ENCODE peak calls at places on chromosome 6, in eight cellular contexts. One of them, this sample, is unnamed.

GRCh38 chr6:5787054-5787720 is 219.5 kb downstream of the NRN1 start:
- DNase-seq in M059J: no peak
- DNase-seq in fibroblast of pulmonary artery: no peak
- DNase-seq in nucleus accumbens: no peak
- DNase-seq in hypothalamus: no peak
- DNase-seq in HFFc6: no peak
- DNase-seq in NCI-H774: no peak
- DNase-seq in GM13976: no peak
- DNase-seq in this sample: no peak

GRCh38 chr6:168908166-168908565 is 345.5 kb downstream of the THBS2 start:
- DNase-seq in M059J: peak
- DNase-seq in fibroblast of pulmonary artery: peak
- DNase-seq in nucleus accumbens: no peak
- DNase-seq in hypothalamus: no peak
- DNase-seq in HFFc6: peak
- DNase-seq in NCI-H774: no peak
- DNase-seq in GM13976: no peak
- DNase-seq in this sample: no peak

GRCh38 chr6:16136536-16137450 is 7.9 kb downstream of the MYLIP start:
- DNase-seq in M059J: peak
- DNase-seq in fibroblast of pulmonary artery: peak
- DNase-seq in nucleus accumbens: no peak
- DNase-seq in hypothalamus: no peak
- DNase-seq in HFFc6: peak
- DNase-seq in NCI-H774: no peak
- DNase-seq in GM13976: no peak
- DNase-seq in this sample: no peak

GRCh38 chr6:161435426-161436065 is 161.7 kb upstream of the AGPAT4 start:
- DNase-seq in M059J: peak
- DNase-seq in fibroblast of pulmonary artery: peak
- DNase-seq in nucleus accumbens: no peak
- DNase-seq in hypothalamus: no peak
- DNase-seq in HFFc6: no peak
- DNase-seq in NCI-H774: no peak
- DNase-seq in GM13976: no peak
- DNase-seq in this sample: no peak

GRCh38 chr6:94130458-94130857 is 711.1 kb upstream of the EPHA7 start:
- DNase-seq in M059J: no peak
- DNase-seq in fibroblast of pulmonary artery: no peak
- DNase-seq in nucleus accumbens: no peak
- DNase-seq in hypothalamus: no peak
- DNase-seq in HFFc6: no peak
- DNase-seq in NCI-H774: no peak
- DNase-seq in GM13976: no peak
- DNase-seq in this sample: peak

GRCh38 chr6:160891690-160892089 is 99.9 kb upstream of the MAP3K4 start:
- DNase-seq in M059J: no peak
- DNase-seq in fibroblast of pulmonary artery: peak
- DNase-seq in nucleus accumbens: no peak
- DNase-seq in hypothalamus: no peak
- DNase-seq in HFFc6: no peak
- DNase-seq in NCI-H774: no peak
- DNase-seq in GM13976: no peak
- DNase-seq in this sample: no peak

GRCh38 chr6:128242765-128243403 is 277.5 kb downstream of the PTPRK start:
- DNase-seq in M059J: peak
- DNase-seq in fibroblast of pulmonary artery: peak
- DNase-seq in nucleus accumbens: no peak
- DNase-seq in hypothalamus: no peak
- DNase-seq in HFFc6: peak
- DNase-seq in NCI-H774: no peak
- DNase-seq in GM13976: no peak
- DNase-seq in this sample: no peak

GRCh38 chr6:1930356-1930755 is 315.0 kb downstream of the GMDS start:
- DNase-seq in M059J: no peak
- DNase-seq in fibroblast of pulmonary artery: peak
- DNase-seq in nucleus accumbens: no peak
- DNase-seq in hypothalamus: no peak
- DNase-seq in HFFc6: no peak
- DNase-seq in NCI-H774: no peak
- DNase-seq in GM13976: no peak
- DNase-seq in this sample: no peak

GRCh38 chr6:16762547-16763477 is 1.6 kb upstream of the ATXN1 start:
- DNase-seq in M059J: peak
- DNase-seq in fibroblast of pulmonary artery: peak
- DNase-seq in nucleus accumbens: no peak
- DNase-seq in hypothalamus: peak
- DNase-seq in HFFc6: peak
- DNase-seq in NCI-H774: peak
- DNase-seq in GM13976: peak
- DNase-seq in this sample: peak

GRCh38 chr6:110337481-110337880 is 20.7 kb downstream of the METTL24 start:
- DNase-seq in M059J: no peak
- DNase-seq in fibroblast of pulmonary artery: peak
- DNase-seq in nucleus accumbens: no peak
- DNase-seq in hypothalamus: no peak
- DNase-seq in HFFc6: no peak
- DNase-seq in NCI-H774: no peak
- DNase-seq in GM13976: no peak
- DNase-seq in this sample: no peak

GRCh38 chr6:36963451-36964290 is 9.1 kb downstream of the PI16 start:
- DNase-seq in M059J: no peak
- DNase-seq in fibroblast of pulmonary artery: no peak
- DNase-seq in nucleus accumbens: no peak
- DNase-seq in hypothalamus: peak
- DNase-seq in HFFc6: no peak
- DNase-seq in NCI-H774: no peak
- DNase-seq in GM13976: peak
- DNase-seq in this sample: no peak

GRCh38 chr6:14383393-14384174 is 266.0 kb downstream of the CD83 start:
- DNase-seq in M059J: no peak
- DNase-seq in fibroblast of pulmonary artery: no peak
- DNase-seq in nucleus accumbens: no peak
- DNase-seq in hypothalamus: no peak
- DNase-seq in HFFc6: no peak
- DNase-seq in NCI-H774: no peak
- DNase-seq in GM13976: no peak
- DNase-seq in this sample: peak

GRCh38 chr6:35727206-35727934 is 9.5 kb upstream of the ARMC12 start:
- DNase-seq in M059J: peak
- DNase-seq in fibroblast of pulmonary artery: peak
- DNase-seq in nucleus accumbens: peak
- DNase-seq in hypothalamus: peak
- DNase-seq in HFFc6: peak
- DNase-seq in NCI-H774: peak
- DNase-seq in GM13976: peak
- DNase-seq in this sample: peak

GRCh38 chr6:162151050-162151658 is 576.4 kb downstream of the PRKN start:
- DNase-seq in M059J: no peak
- DNase-seq in fibroblast of pulmonary artery: peak
- DNase-seq in nucleus accumbens: no peak
- DNase-seq in hypothalamus: no peak
- DNase-seq in HFFc6: no peak
- DNase-seq in NCI-H774: no peak
- DNase-seq in GM13976: no peak
- DNase-seq in this sample: peak

GRCh38 chr6:166584813-166585429 is 1.6 kb downstream of the RAMACL start:
- DNase-seq in M059J: no peak
- DNase-seq in fibroblast of pulmonary artery: no peak
- DNase-seq in nucleus accumbens: no peak
- DNase-seq in hypothalamus: no peak
- DNase-seq in HFFc6: peak
- DNase-seq in NCI-H774: no peak
- DNase-seq in GM13976: no peak
- DNase-seq in this sample: no peak

GRCh38 chr6:32689531-32690505 is 23.4 kb upstream of the HLA-DQB1 start:
- DNase-seq in M059J: no peak
- DNase-seq in fibroblast of pulmonary artery: peak
- DNase-seq in nucleus accumbens: no peak
- DNase-seq in hypothalamus: no peak
- DNase-seq in HFFc6: no peak
- DNase-seq in NCI-H774: no peak
- DNase-seq in GM13976: peak
- DNase-seq in this sample: no peak

GRCh38 chr6:126643352-126643751 is 303.4 kb downstream of the CENPW start:
- DNase-seq in M059J: no peak
- DNase-seq in fibroblast of pulmonary artery: no peak
- DNase-seq in nucleus accumbens: no peak
- DNase-seq in hypothalamus: no peak
- DNase-seq in HFFc6: no peak
- DNase-seq in NCI-H774: no peak
- DNase-seq in GM13976: no peak
- DNase-seq in this sample: no peak

GRCh38 chr6:105902401-105903031 is 183.6 kb upstream of the PRDM1 start:
- DNase-seq in M059J: peak
- DNase-seq in fibroblast of pulmonary artery: no peak
- DNase-seq in nucleus accumbens: no peak
- DNase-seq in hypothalamus: no peak
- DNase-seq in HFFc6: peak
- DNase-seq in NCI-H774: no peak
- DNase-seq in GM13976: no peak
- DNase-seq in this sample: no peak

GRCh38 chr6:164208371-164208770 is 793.9 kb downstream of the QKI start:
- DNase-seq in M059J: peak
- DNase-seq in fibroblast of pulmonary artery: no peak
- DNase-seq in nucleus accumbens: no peak
- DNase-seq in hypothalamus: no peak
- DNase-seq in HFFc6: no peak
- DNase-seq in NCI-H774: no peak
- DNase-seq in GM13976: no peak
- DNase-seq in this sample: no peak

GRCh38 chr6:166612471-166612881 is 14.6 kb downstream of the RPS6KA2 start:
- DNase-seq in M059J: no peak
- DNase-seq in fibroblast of pulmonary artery: no peak
- DNase-seq in nucleus accumbens: no peak
- DNase-seq in hypothalamus: no peak
- DNase-seq in HFFc6: no peak
- DNase-seq in NCI-H774: no peak
- DNase-seq in GM13976: no peak
- DNase-seq in this sample: no peak

GRCh38 chr6:151679081-151679480 is 128.4 kb upstream of the ESR1 start:
- DNase-seq in M059J: peak
- DNase-seq in fibroblast of pulmonary artery: peak
- DNase-seq in nucleus accumbens: no peak
- DNase-seq in hypothalamus: no peak
- DNase-seq in HFFc6: peak
- DNase-seq in NCI-H774: no peak
- DNase-seq in GM13976: no peak
- DNase-seq in this sample: no peak

GRCh38 chr6:24401458-24401857 is 1.3 kb upstream of the MRS2 start:
- DNase-seq in M059J: no peak
- DNase-seq in fibroblast of pulmonary artery: no peak
- DNase-seq in nucleus accumbens: no peak
- DNase-seq in hypothalamus: no peak
- DNase-seq in HFFc6: no peak
- DNase-seq in NCI-H774: no peak
- DNase-seq in GM13976: no peak
- DNase-seq in this sample: no peak

GRCh38 chr6:74690365-74690764 is 515.5 kb downstream of the COL12A1 start:
- DNase-seq in M059J: peak
- DNase-seq in fibroblast of pulmonary artery: no peak
- DNase-seq in nucleus accumbens: no peak
- DNase-seq in hypothalamus: no peak
- DNase-seq in HFFc6: no peak
- DNase-seq in NCI-H774: no peak
- DNase-seq in GM13976: no peak
- DNase-seq in this sample: no peak

GRCh38 chr6:148771212-148771601 is 24.4 kb downstream of the UST start:
- DNase-seq in M059J: no peak
- DNase-seq in fibroblast of pulmonary artery: no peak
- DNase-seq in nucleus accumbens: no peak
- DNase-seq in hypothalamus: no peak
- DNase-seq in HFFc6: no peak
- DNase-seq in NCI-H774: peak
- DNase-seq in GM13976: no peak
- DNase-seq in this sample: no peak

GRCh38 chr6:44737829-44738528 is 350.5 kb downstream of the CDC5L start:
- DNase-seq in M059J: no peak
- DNase-seq in fibroblast of pulmonary artery: no peak
- DNase-seq in nucleus accumbens: no peak
- DNase-seq in hypothalamus: no peak
- DNase-seq in HFFc6: no peak
- DNase-seq in NCI-H774: no peak
- DNase-seq in GM13976: peak
- DNase-seq in this sample: no peak

GRCh38 chr6:54232703-54233102 is 75.5 kb upstream of the TINAG start:
- DNase-seq in M059J: no peak
- DNase-seq in fibroblast of pulmonary artery: no peak
- DNase-seq in nucleus accumbens: no peak
- DNase-seq in hypothalamus: no peak
- DNase-seq in HFFc6: no peak
- DNase-seq in NCI-H774: no peak
- DNase-seq in GM13976: no peak
- DNase-seq in this sample: no peak

GRCh38 chr6:35055906-35056305 is 85.2 kb downstream of the TCP11 start:
- DNase-seq in M059J: no peak
- DNase-seq in fibroblast of pulmonary artery: no peak
- DNase-seq in nucleus accumbens: no peak
- DNase-seq in hypothalamus: no peak
- DNase-seq in HFFc6: no peak
- DNase-seq in NCI-H774: no peak
- DNase-seq in GM13976: peak
- DNase-seq in this sample: no peak

GRCh38 chr6:154938245-154938583 is 56.9 kb upstream of the TIAM2 start:
- DNase-seq in M059J: no peak
- DNase-seq in fibroblast of pulmonary artery: no peak
- DNase-seq in nucleus accumbens: no peak
- DNase-seq in hypothalamus: no peak
- DNase-seq in HFFc6: no peak
- DNase-seq in NCI-H774: no peak
- DNase-seq in GM13976: no peak
- DNase-seq in this sample: no peak

GRCh38 chr6:14118091-14118439 is 493 bp downstream of the CD83 start:
- DNase-seq in M059J: no peak
- DNase-seq in fibroblast of pulmonary artery: no peak
- DNase-seq in nucleus accumbens: no peak
- DNase-seq in hypothalamus: no peak
- DNase-seq in HFFc6: no peak
- DNase-seq in NCI-H774: no peak
- DNase-seq in GM13976: no peak
- DNase-seq in this sample: no peak

GRCh38 chr6:27250955-27251671 is 3.6 kb downstream of the PRSS16 start:
- DNase-seq in M059J: peak
- DNase-seq in fibroblast of pulmonary artery: peak
- DNase-seq in nucleus accumbens: no peak
- DNase-seq in hypothalamus: no peak
- DNase-seq in HFFc6: no peak
- DNase-seq in NCI-H774: peak
- DNase-seq in GM13976: peak
- DNase-seq in this sample: no peak